ENCODE peak calls at places on chromosomes 6 and 20, in five cellular contexts. G, W, K, U and D are unnamed samples.

GRCh38 chr6:47809863-47810262 is 28.0 kb downstream of the OPN5 start:
- DNase-seq in G (no peak), W (no peak), K (no peak), U (no peak), D (no peak)

GRCh38 chr20:54345817-54346216 is 129.6 kb upstream of the DOK5 start:
- DNase-seq in G (no peak), W (no peak), K (peak), U (peak), D (no peak)

GRCh38 chr6:7919871-7920270 is 9.3 kb upstream of the TXNDC5 start:
- DNase-seq in G (no peak), W (no peak), K (peak), U (peak), D (no peak)

GRCh38 chr20:54526801-54527200 is 51.4 kb downstream of the DOK5 start:
- DNase-seq in G (no peak), W (no peak), K (no peak), U (peak), D (no peak)

GRCh38 chr20:50280851-50281655 is 90.4 kb downstream of the CEBPB start:
- DNase-seq in G (no peak), W (no peak), K (no peak), U (no peak), D (no peak)

GRCh38 chr6:152748843-152749242 is 1.8 kb upstream of the VIP start:
- DNase-seq in G (no peak), W (no peak), K (peak), U (no peak), D (peak)

GRCh38 chr6:126919947-126920346 is 198.5 kb upstream of the RSPO3 start:
- DNase-seq in G (no peak), W (no peak), K (peak), U (peak), D (no peak)

GRCh38 chr6:112466378-112467151 is 119.4 kb downstream of the RFPL4B start:
- DNase-seq in G (no peak), W (no peak), K (peak), U (peak), D (no peak)

GRCh38 chr6:26305097-26305841 is 59.7 kb upstream of the BTN3A2 start:
- DNase-seq in G (peak), W (peak), K (peak), U (peak), D (no peak)

GRCh38 chr6:105882833-105883232 is 203.3 kb upstream of the PRDM1 start:
- DNase-seq in G (no peak), W (no peak), K (no peak), U (peak), D (no peak)

GRCh38 chr6:98467902-98468301 is 366.5 kb upstream of the POU3F2 start:
- DNase-seq in G (no peak), W (no peak), K (no peak), U (no peak), D (no peak)

GRCh38 chr20:46090095-46090388 is 280 bp upstream of the NCOA5 start:
- DNase-seq in G (no peak), W (no peak), K (no peak), U (no peak), D (no peak)

GRCh38 chr20:37741055-37741454 is 47.2 kb downstream of the CTNNBL1 start:
- DNase-seq in G (no peak), W (no peak), K (peak), U (peak), D (no peak)

GRCh38 chr20:48467622-48468021 is 360.2 kb downstream of the PREX1 start:
- DNase-seq in G (no peak), W (no peak), K (no peak), U (no peak), D (peak)

GRCh38 chr6:112296122-112296521 is 41.8 kb upstream of the LAMA4 start:
- DNase-seq in G (no peak), W (no peak), K (peak), U (peak), D (no peak)

DNA sequence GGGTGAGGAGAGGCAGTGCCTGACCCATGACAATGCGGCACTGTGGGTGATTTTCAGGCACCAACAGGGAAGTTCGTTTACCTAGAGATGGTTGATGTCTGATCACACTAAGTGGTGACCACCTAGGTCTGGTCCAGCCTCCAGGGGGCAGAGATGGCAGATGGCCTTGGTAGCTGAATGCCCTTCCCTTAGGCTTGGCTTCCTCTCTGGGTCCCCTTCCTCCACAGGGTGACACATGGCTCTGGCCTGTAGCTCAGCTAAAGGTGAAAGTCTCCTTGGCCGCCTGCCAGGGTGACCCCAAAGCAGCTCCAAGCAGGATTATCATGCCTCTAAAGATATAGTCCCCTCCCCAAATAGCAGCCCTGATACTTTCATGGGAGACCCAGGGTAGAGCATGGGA is 6.4 kb downstream of the GDAP1L1 start:
- DNase-seq in G (no peak), W (no peak), K (no peak), U (no peak), D (no peak)
- TF ChIP-seq CTCF in G (no peak), W (no peak), K (peak), U (no peak), D (no peak)

DNA sequence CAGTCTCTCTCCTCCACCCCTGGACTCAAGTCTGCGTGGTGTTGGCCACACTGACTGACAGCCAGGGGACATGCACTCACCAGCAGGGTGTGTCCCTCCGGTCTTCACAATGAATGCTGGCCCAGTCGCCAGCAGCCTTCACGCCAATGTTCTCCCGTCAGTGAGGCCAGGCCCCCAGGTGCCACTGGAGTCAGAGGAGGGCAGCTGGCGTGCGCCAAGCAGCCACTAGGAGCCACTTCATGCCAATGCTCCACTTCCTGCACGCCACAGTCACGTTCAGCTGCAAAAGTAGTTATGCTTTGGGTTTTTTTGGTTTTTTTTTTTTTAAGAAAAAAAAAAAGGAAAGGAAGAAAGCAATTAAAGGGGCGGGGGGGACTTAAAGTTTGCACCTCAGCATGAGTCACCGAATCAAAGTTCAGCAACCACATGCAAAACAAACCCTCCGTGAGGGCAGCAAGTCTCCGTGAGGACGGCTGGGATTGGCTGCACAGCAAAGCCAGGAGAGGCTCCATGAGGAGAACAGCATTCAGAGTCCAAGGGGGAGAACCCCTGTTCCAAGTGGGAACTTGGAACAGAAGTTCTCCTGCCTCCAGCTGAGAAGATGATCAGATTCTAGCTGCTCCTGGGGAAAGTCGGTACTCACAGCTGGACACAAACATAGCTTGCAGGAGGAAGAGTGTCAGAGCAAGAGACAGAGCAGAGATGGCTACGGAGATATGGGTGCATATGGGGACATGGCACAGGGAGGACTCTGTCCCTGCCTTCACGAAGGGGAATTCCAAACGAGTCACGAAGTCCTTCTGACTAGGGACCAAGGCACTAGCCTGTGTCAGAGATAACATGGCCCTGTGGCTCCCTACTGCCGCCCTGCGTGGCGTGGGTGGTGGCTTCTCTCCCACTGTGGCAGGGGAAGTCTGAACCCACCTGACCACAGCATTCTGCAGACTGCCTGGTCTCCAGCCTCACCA is at the start of gene ZC3H12D:
- DNase-seq in G (peak), W (peak), K (peak), U (peak), D (peak)
- TF ChIP-seq CTCF in G (no peak), W (peak), K (no peak), U (no peak), D (peak)

GRCh38 chr6:116111552-116112528 is 11.2 kb downstream of the NT5DC1 start:
- DNase-seq in G (no peak), W (peak), K (peak), U (no peak), D (no peak)
- TF ChIP-seq CTCF in G (peak), W (peak), K (peak), U (peak), D (peak)

GRCh38 chr6:30722280-30723112 is 2.3 kb downstream of the TUBB start:
- DNase-seq in G (peak), W (peak), K (peak), U (no peak), D (peak)

GRCh38 chr6:30719356-30719755 is 796 bp upstream of the TUBB start:
- DNase-seq in G (no peak), W (no peak), K (no peak), U (no peak), D (no peak)

GRCh38 chr6:30721198-30722024 is 1.3 kb downstream of the TUBB start:
- DNase-seq in G (peak), W (peak), K (peak), U (peak), D (peak)

GRCh38 chr6:30720738-30721197 is 616 bp downstream of the TUBB start:
- DNase-seq in G (peak), W (peak), K (peak), U (no peak), D (peak)

GRCh38 chr6:30719791-30720737 is at the start of gene TUBB:
- DNase-seq in G (peak), W (peak), K (peak), U (peak), D (peak)
- TF ChIP-seq CTCF in G (no peak), W (no peak), K (no peak), U (no peak), D (no peak)

GRCh38 chr6:131803007-131803769 is 4.6 kb upstream of the ENPP1 start:
- DNase-seq in G (no peak), W (no peak), K (no peak), U (no peak), D (no peak)
- TF ChIP-seq CTCF in G (no peak), W (no peak), K (no peak), U (no peak), D (no peak)